ENCODE peak calls at places on chromosome 1, in five cellular contexts. One of them, this sample, is unnamed.

GRCh38 chr1:155294520-155295182 is 6.6 kb downstream of the PKLR start:
- DNase-seq in heart left ventricle: no peak
- DNase-seq in pancreas: no peak
- DNase-seq in Peyer's patch: no peak
- DNase-seq in CD8-positive, alpha-beta T cell: no peak
- DNase-seq in this sample: no peak

GRCh38 chr1:30920827-30921226 is 12.3 kb upstream of the SDC3 start:
- DNase-seq in heart left ventricle: no peak
- DNase-seq in pancreas: no peak
- DNase-seq in Peyer's patch: no peak
- DNase-seq in CD8-positive, alpha-beta T cell: no peak
- DNase-seq in this sample: no peak

GRCh38 chr1:115706774-115707425 is 61.6 kb downstream of the CASQ2 start:
- DNase-seq in heart left ventricle: no peak
- DNase-seq in pancreas: no peak
- DNase-seq in Peyer's patch: no peak
- DNase-seq in CD8-positive, alpha-beta T cell: no peak
- DNase-seq in this sample: no peak

GRCh38 chr1:94178896-94179295 is 57.9 kb upstream of the ABCA4 start:
- DNase-seq in heart left ventricle: no peak
- DNase-seq in pancreas: no peak
- DNase-seq in Peyer's patch: no peak
- DNase-seq in CD8-positive, alpha-beta T cell: no peak
- DNase-seq in this sample: no peak

GRCh38 chr1:6180578-6181311 is 624 bp upstream of the CHD5 start:
- DNase-seq in heart left ventricle: no peak
- DNase-seq in pancreas: no peak
- DNase-seq in Peyer's patch: peak; percentile 50
- DNase-seq in CD8-positive, alpha-beta T cell: no peak
- DNase-seq in this sample: no peak

GRCh38 chr1:184051485-184052193 is at the start of gene TSEN15:
- DNase-seq in heart left ventricle: peak; percentile 83
- DNase-seq in pancreas: peak; percentile 78
- DNase-seq in Peyer's patch: peak; percentile 81
- DNase-seq in CD8-positive, alpha-beta T cell: peak; percentile 75
- DNase-seq in this sample: peak; percentile 86

GRCh38 chr1:213936571-213936970 is 51.2 kb upstream of the PROX1 start:
- DNase-seq in heart left ventricle: no peak
- DNase-seq in pancreas: no peak
- DNase-seq in Peyer's patch: no peak
- DNase-seq in CD8-positive, alpha-beta T cell: no peak
- DNase-seq in this sample: no peak

GRCh38 chr1:200153277-200154055 is 126.0 kb downstream of the NR5A2 start:
- DNase-seq in heart left ventricle: no peak
- DNase-seq in pancreas: no peak
- DNase-seq in Peyer's patch: no peak
- DNase-seq in CD8-positive, alpha-beta T cell: peak; percentile 6
- DNase-seq in this sample: no peak

GRCh38 chr1:151618470-151618869 is 6.6 kb downstream of the SNX27 start:
- DNase-seq in heart left ventricle: no peak
- DNase-seq in pancreas: no peak
- DNase-seq in Peyer's patch: no peak
- DNase-seq in CD8-positive, alpha-beta T cell: no peak
- DNase-seq in this sample: no peak

GRCh38 chr1:71762514-71763255 is 519.7 kb downstream of the NEGR1 start:
- DNase-seq in heart left ventricle: no peak
- DNase-seq in pancreas: no peak
- DNase-seq in Peyer's patch: no peak
- DNase-seq in CD8-positive, alpha-beta T cell: no peak
- DNase-seq in this sample: no peak
- H3K27ac ChIP-seq in heart left ventricle: no peak overlapping the region
- H3K27ac ChIP-seq in pancreas: no peak overlapping the region
- H3K27ac ChIP-seq in Peyer's patch: no peak overlapping the region
- H3K27ac ChIP-seq in CD8-positive, alpha-beta T cell: no peak overlapping the region
- H3K27ac ChIP-seq in this sample: no peak overlapping the region

GRCh38 chr1:20552728-20553571 is 577 bp downstream of the FAM43B start:
- DNase-seq in heart left ventricle: peak; percentile 40
- DNase-seq in pancreas: no peak
- DNase-seq in Peyer's patch: no peak
- DNase-seq in CD8-positive, alpha-beta T cell: no peak
- DNase-seq in this sample: no peak
- H3K27me3 ChIP-seq in heart left ventricle: peaks cover 7% of the 10 kb centered on the region
- H3K27me3 ChIP-seq in pancreas: no peaks in the 10 kb centered on the region
- H3K27me3 ChIP-seq in Peyer's patch: peaks cover 13% of the 10 kb centered on the region
- H3K27me3 ChIP-seq in CD8-positive, alpha-beta T cell: no peaks in the 10 kb centered on the region
- H3K27me3 ChIP-seq in this sample: no peaks in the 10 kb centered on the region

GRCh38 chr1:109528296-109528695 is 11.4 kb upstream of the GPR61 start:
- DNase-seq in heart left ventricle: no peak
- DNase-seq in pancreas: no peak
- DNase-seq in Peyer's patch: no peak
- DNase-seq in CD8-positive, alpha-beta T cell: no peak
- DNase-seq in this sample: no peak

GRCh38 chr1:109529895-109530456 is 9.7 kb upstream of the GPR61 start:
- DNase-seq in heart left ventricle: no peak
- DNase-seq in pancreas: no peak
- DNase-seq in Peyer's patch: no peak
- DNase-seq in CD8-positive, alpha-beta T cell: no peak
- DNase-seq in this sample: no peak

GRCh38 chr1:109530457-109531204 is 9.0 kb upstream of the GPR61 start:
- DNase-seq in heart left ventricle: no peak
- DNase-seq in pancreas: no peak
- DNase-seq in Peyer's patch: no peak
- DNase-seq in CD8-positive, alpha-beta T cell: no peak
- DNase-seq in this sample: no peak

GRCh38 chr1:109527846-109528245 is 11.8 kb upstream of the GPR61 start:
- DNase-seq in heart left ventricle: no peak
- DNase-seq in pancreas: no peak
- DNase-seq in Peyer's patch: no peak
- DNase-seq in CD8-positive, alpha-beta T cell: no peak
- DNase-seq in this sample: no peak

GRCh38 chr1:109527098-109527811 is 12.4 kb upstream of the GPR61 start:
- DNase-seq in heart left ventricle: no peak
- DNase-seq in pancreas: no peak
- DNase-seq in Peyer's patch: no peak
- DNase-seq in CD8-positive, alpha-beta T cell: no peak
- DNase-seq in this sample: no peak
- H3K4me3 ChIP-seq in heart left ventricle: no peak overlapping the region
- H3K4me3 ChIP-seq in pancreas: no peak overlapping the region
- H3K4me3 ChIP-seq in Peyer's patch: no peak overlapping the region
- H3K4me3 ChIP-seq in CD8-positive, alpha-beta T cell: no peak overlapping the region
- H3K4me3 ChIP-seq in this sample: no peak overlapping the region

GRCh38 chr1:68497358-68497698 is 446 bp upstream of the DEPDC1 start:
- DNase-seq in heart left ventricle: no peak
- DNase-seq in pancreas: no peak
- DNase-seq in Peyer's patch: no peak
- DNase-seq in CD8-positive, alpha-beta T cell: no peak
- DNase-seq in this sample: no peak
- H3K27ac ChIP-seq in heart left ventricle: no peak overlapping the region
- H3K27ac ChIP-seq in pancreas: peak overlapping the region; percentile 12
- H3K27ac ChIP-seq in Peyer's patch: no peak overlapping the region
- H3K27ac ChIP-seq in CD8-positive, alpha-beta T cell: no peak overlapping the region
- H3K27ac ChIP-seq in this sample: no peak overlapping the region